ENCODE peak calls at places on chromosomes 1 and 21, in seven cellular contexts. One of them, this sample, is unnamed. For H3K27me3, the result is how much of the 10 kb centered on the place peaks cover.

GRCh38 chr1:175409938-175410337 is 217.4 kb upstream of the KIAA0040 start:
- DNase-seq in left ventricle myocardium inferior: no peak
- DNase-seq in lower lobe of right lung: no peak
- DNase-seq in dorsolateral prefrontal cortex: no peak
- DNase-seq in PC-9: no peak
- DNase-seq in CD8-positive, alpha-beta T cell: no peak
- DNase-seq in tibial artery: no peak
- DNase-seq in this sample: no peak

GRCh38 chr1:53062731-53063591 is 948 bp downstream of the PODN start:
- DNase-seq in PC-9: no peak
- DNase-seq in CD8-positive, alpha-beta T cell: no peak
- DNase-seq in left ventricle myocardium inferior: peak
- DNase-seq in lower lobe of right lung: peak
- DNase-seq in dorsolateral prefrontal cortex: no peak
- DNase-seq in tibial artery: no peak
- DNase-seq in this sample: no peak

GRCh38 chr1:92940541-92940940 is 20.7 kb downstream of the DIPK1A start:
- DNase-seq in PC-9: no peak
- DNase-seq in dorsolateral prefrontal cortex: no peak
- DNase-seq in lower lobe of right lung: no peak
- DNase-seq in CD8-positive, alpha-beta T cell: no peak
- DNase-seq in left ventricle myocardium inferior: no peak
- DNase-seq in tibial artery: no peak
- DNase-seq in this sample: no peak

GRCh38 chr1:23639460-23639859 is 52.1 kb upstream of the RPL11 start:
- DNase-seq in left ventricle myocardium inferior: peak
- DNase-seq in dorsolateral prefrontal cortex: no peak
- DNase-seq in tibial artery: no peak
- DNase-seq in PC-9: no peak
- DNase-seq in CD8-positive, alpha-beta T cell: no peak
- DNase-seq in lower lobe of right lung: no peak
- DNase-seq in this sample: no peak

GRCh38 chr1:244226440-244226839 is 175.4 kb downstream of the ZBTB18 start:
- DNase-seq in CD8-positive, alpha-beta T cell: no peak
- DNase-seq in lower lobe of right lung: no peak
- DNase-seq in tibial artery: no peak
- DNase-seq in left ventricle myocardium inferior: no peak
- DNase-seq in PC-9: no peak
- DNase-seq in dorsolateral prefrontal cortex: no peak
- DNase-seq in this sample: no peak

GRCh38 chr1:26546375-26546774 is 16.8 kb downstream of the RPS6KA1 start:
- DNase-seq in lower lobe of right lung: peak
- DNase-seq in tibial artery: no peak
- DNase-seq in dorsolateral prefrontal cortex: no peak
- DNase-seq in PC-9: no peak
- DNase-seq in left ventricle myocardium inferior: no peak
- DNase-seq in CD8-positive, alpha-beta T cell: no peak
- DNase-seq in this sample: no peak

GRCh38 chr1:246383217-246383616 is 123.9 kb downstream of the SMYD3 start:
- DNase-seq in CD8-positive, alpha-beta T cell: no peak
- DNase-seq in PC-9: no peak
- DNase-seq in tibial artery: no peak
- DNase-seq in left ventricle myocardium inferior: no peak
- DNase-seq in lower lobe of right lung: no peak
- DNase-seq in dorsolateral prefrontal cortex: no peak
- DNase-seq in this sample: no peak

GRCh38 chr1:100583827-100584226 is 45.9 kb downstream of the GPR88 start:
- DNase-seq in PC-9: no peak
- DNase-seq in lower lobe of right lung: no peak
- DNase-seq in left ventricle myocardium inferior: no peak
- DNase-seq in tibial artery: no peak
- DNase-seq in dorsolateral prefrontal cortex: no peak
- DNase-seq in CD8-positive, alpha-beta T cell: no peak
- DNase-seq in this sample: no peak

GRCh38 chr1:21931171-21932093 is 5.7 kb downstream of the HSPG2 start:
- DNase-seq in lower lobe of right lung: peak
- DNase-seq in dorsolateral prefrontal cortex: no peak
- DNase-seq in CD8-positive, alpha-beta T cell: no peak
- DNase-seq in tibial artery: peak
- DNase-seq in PC-9: peak
- DNase-seq in left ventricle myocardium inferior: peak
- DNase-seq in this sample: no peak

GRCh38 chr1:173768206-173768605 is 53.4 kb downstream of the KLHL20 start:
- DNase-seq in lower lobe of right lung: no peak
- DNase-seq in left ventricle myocardium inferior: no peak
- DNase-seq in CD8-positive, alpha-beta T cell: no peak
- DNase-seq in PC-9: no peak
- DNase-seq in dorsolateral prefrontal cortex: no peak
- DNase-seq in tibial artery: no peak
- DNase-seq in this sample: no peak

GRCh38 chr21:25790122-25790951 is 55.6 kb downstream of the GABPA start:
- DNase-seq in CD8-positive, alpha-beta T cell: no peak
- DNase-seq in PC-9: peak
- DNase-seq in lower lobe of right lung: no peak
- DNase-seq in dorsolateral prefrontal cortex: no peak
- DNase-seq in tibial artery: no peak
- DNase-seq in left ventricle myocardium inferior: no peak
- DNase-seq in this sample: no peak

GRCh38 chr1:81678779-81679178 is 122.0 kb upstream of the ADGRL2 start:
- DNase-seq in CD8-positive, alpha-beta T cell: no peak
- DNase-seq in dorsolateral prefrontal cortex: no peak
- DNase-seq in tibial artery: no peak
- DNase-seq in PC-9: no peak
- DNase-seq in lower lobe of right lung: no peak
- DNase-seq in left ventricle myocardium inferior: no peak
- DNase-seq in this sample: no peak

GRCh38 chr1:180020017-180020416 is 65.4 kb downstream of the CEP350 start:
- DNase-seq in left ventricle myocardium inferior: no peak
- DNase-seq in lower lobe of right lung: no peak
- DNase-seq in dorsolateral prefrontal cortex: no peak
- DNase-seq in CD8-positive, alpha-beta T cell: no peak
- DNase-seq in PC-9: no peak
- DNase-seq in tibial artery: no peak
- DNase-seq in this sample: no peak

GRCh38 chr21:44054710-44055109 is 42.6 kb downstream of the TRAPPC10 start:
- DNase-seq in dorsolateral prefrontal cortex: no peak
- DNase-seq in tibial artery: no peak
- DNase-seq in CD8-positive, alpha-beta T cell: no peak
- DNase-seq in lower lobe of right lung: no peak
- DNase-seq in PC-9: no peak
- DNase-seq in left ventricle myocardium inferior: no peak
- DNase-seq in this sample: no peak

GRCh38 chr1:234901491-234902049 is 227.1 kb downstream of the TOMM20 start:
- DNase-seq in PC-9: no peak
- DNase-seq in dorsolateral prefrontal cortex: no peak
- DNase-seq in CD8-positive, alpha-beta T cell: no peak
- DNase-seq in tibial artery: no peak
- DNase-seq in left ventricle myocardium inferior: no peak
- DNase-seq in lower lobe of right lung: no peak
- DNase-seq in this sample: no peak

GRCh38 chr21:16424331-16424749 is 694.6 kb downstream of the USP25 start:
- DNase-seq in left ventricle myocardium inferior: no peak
- DNase-seq in CD8-positive, alpha-beta T cell: no peak
- DNase-seq in lower lobe of right lung: no peak
- DNase-seq in PC-9: no peak
- DNase-seq in tibial artery: no peak
- DNase-seq in dorsolateral prefrontal cortex: no peak
- DNase-seq in this sample: no peak

GRCh38 chr1:99180915-99181314 is 83.4 kb upstream of the PLPPR4 start:
- DNase-seq in PC-9: no peak
- DNase-seq in left ventricle myocardium inferior: no peak
- DNase-seq in tibial artery: no peak
- DNase-seq in dorsolateral prefrontal cortex: no peak
- DNase-seq in lower lobe of right lung: no peak
- DNase-seq in CD8-positive, alpha-beta T cell: no peak
- DNase-seq in this sample: no peak

GRCh38 chr1:57013522-57013921 is 47.7 kb upstream of the C8B start:
- DNase-seq in left ventricle myocardium inferior: no peak
- DNase-seq in dorsolateral prefrontal cortex: no peak
- DNase-seq in PC-9: no peak
- DNase-seq in CD8-positive, alpha-beta T cell: no peak
- DNase-seq in tibial artery: no peak
- DNase-seq in lower lobe of right lung: no peak
- DNase-seq in this sample: peak

GRCh38 chr1:2865000-2865399 is 63.5 kb upstream of the TTC34 start:
- DNase-seq in lower lobe of right lung: no peak
- DNase-seq in left ventricle myocardium inferior: no peak
- DNase-seq in tibial artery: no peak
- DNase-seq in CD8-positive, alpha-beta T cell: no peak
- DNase-seq in dorsolateral prefrontal cortex: no peak
- DNase-seq in PC-9: no peak
- DNase-seq in this sample: no peak

GRCh38 chr1:64823691-64824476 is 79.0 kb downstream of the RAVER2 start:
- DNase-seq in PC-9: peak
- DNase-seq in dorsolateral prefrontal cortex: peak
- DNase-seq in CD8-positive, alpha-beta T cell: peak
- DNase-seq in left ventricle myocardium inferior: peak
- DNase-seq in lower lobe of right lung: no peak
- DNase-seq in tibial artery: peak
- DNase-seq in this sample: no peak

GRCh38 chr1:100028765-100029164 is 59.0 kb downstream of the SLC35A3 start:
- DNase-seq in left ventricle myocardium inferior: no peak
- DNase-seq in tibial artery: no peak
- DNase-seq in lower lobe of right lung: no peak
- DNase-seq in PC-9: no peak
- DNase-seq in CD8-positive, alpha-beta T cell: no peak
- DNase-seq in dorsolateral prefrontal cortex: no peak
- DNase-seq in this sample: no peak

GRCh38 chr1:42176902-42177519 is 12.5 kb upstream of the GUCA2A start:
- DNase-seq in lower lobe of right lung: no peak
- DNase-seq in tibial artery: no peak
- DNase-seq in CD8-positive, alpha-beta T cell: peak
- DNase-seq in PC-9: peak
- DNase-seq in dorsolateral prefrontal cortex: peak
- DNase-seq in left ventricle myocardium inferior: no peak
- DNase-seq in this sample: no peak
- TF ChIP-seq CTCF in lower lobe of right lung: peak
- TF ChIP-seq CTCF in tibial artery: peak
- TF ChIP-seq CTCF in CD8-positive, alpha-beta T cell: peak
- TF ChIP-seq CTCF in PC-9: peak
- TF ChIP-seq CTCF in dorsolateral prefrontal cortex: peak
- TF ChIP-seq CTCF in left ventricle myocardium inferior: peak
- TF ChIP-seq CTCF in this sample: peak

GRCh38 chr1:37476460-37477197 is 2.2 kb downstream of the ZC3H12A start:
- DNase-seq in dorsolateral prefrontal cortex: no peak
- DNase-seq in PC-9: peak
- DNase-seq in left ventricle myocardium inferior: peak
- DNase-seq in lower lobe of right lung: peak
- DNase-seq in CD8-positive, alpha-beta T cell: no peak
- DNase-seq in tibial artery: peak
- DNase-seq in this sample: no peak

GRCh38 chr1:37477946-37478345 is 3.6 kb downstream of the ZC3H12A start:
- DNase-seq in CD8-positive, alpha-beta T cell: no peak
- DNase-seq in PC-9: no peak
- DNase-seq in dorsolateral prefrontal cortex: no peak
- DNase-seq in lower lobe of right lung: no peak
- DNase-seq in left ventricle myocardium inferior: no peak
- DNase-seq in tibial artery: no peak
- DNase-seq in this sample: no peak

GRCh38 chr1:37478451-37478871 is 4.1 kb downstream of the ZC3H12A start:
- DNase-seq in PC-9: no peak
- DNase-seq in dorsolateral prefrontal cortex: no peak
- DNase-seq in tibial artery: no peak
- DNase-seq in lower lobe of right lung: no peak
- DNase-seq in left ventricle myocardium inferior: no peak
- DNase-seq in CD8-positive, alpha-beta T cell: peak
- DNase-seq in this sample: no peak

GRCh38 chr1:37476087-37476452 is 1.7 kb downstream of the ZC3H12A start:
- DNase-seq in PC-9: no peak
- DNase-seq in CD8-positive, alpha-beta T cell: no peak
- DNase-seq in lower lobe of right lung: no peak
- DNase-seq in dorsolateral prefrontal cortex: no peak
- DNase-seq in left ventricle myocardium inferior: no peak
- DNase-seq in tibial artery: no peak
- DNase-seq in this sample: no peak

GRCh38 chr1:37477198-37477931 is 3.0 kb downstream of the ZC3H12A start:
- DNase-seq in lower lobe of right lung: peak
- DNase-seq in left ventricle myocardium inferior: no peak
- DNase-seq in dorsolateral prefrontal cortex: no peak
- DNase-seq in CD8-positive, alpha-beta T cell: peak
- DNase-seq in tibial artery: peak
- DNase-seq in PC-9: peak
- DNase-seq in this sample: peak
- H3K4me3 ChIP-seq in lower lobe of right lung: peak
- H3K4me3 ChIP-seq in left ventricle myocardium inferior: peak
- H3K4me3 ChIP-seq in dorsolateral prefrontal cortex: peak
- H3K4me3 ChIP-seq in CD8-positive, alpha-beta T cell: peak
- H3K4me3 ChIP-seq in tibial artery: peak
- H3K4me3 ChIP-seq in PC-9: peak
- H3K4me3 ChIP-seq in this sample: peak

DNA sequence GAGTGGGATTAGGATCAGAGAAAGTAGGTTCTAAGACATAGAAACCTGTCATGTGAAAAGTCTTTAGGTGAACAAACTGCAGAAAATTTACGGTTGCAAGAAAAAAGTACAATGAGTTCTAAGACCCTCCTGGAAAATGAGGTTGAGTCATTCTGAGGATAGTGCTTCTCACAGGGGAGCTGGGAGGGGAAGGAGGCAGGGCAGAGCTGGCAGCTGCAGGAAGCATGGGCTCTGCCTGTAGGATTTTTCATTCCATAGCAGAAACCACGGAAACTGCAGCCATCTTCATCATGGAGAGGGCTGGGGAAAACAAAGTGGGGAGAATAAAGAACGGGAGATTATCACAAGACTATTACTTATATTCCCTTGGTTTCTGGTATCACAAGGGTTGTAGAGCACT is 25.8 kb upstream of the THEM4 start:
- DNase-seq in tibial artery: no peak
- DNase-seq in lower lobe of right lung: no peak
- DNase-seq in left ventricle myocardium inferior: no peak
- DNase-seq in PC-9: no peak
- DNase-seq in dorsolateral prefrontal cortex: no peak
- DNase-seq in CD8-positive, alpha-beta T cell: no peak
- DNase-seq in this sample: no peak
- H3K27me3 ChIP-seq in tibial artery: under half
- H3K27me3 ChIP-seq in lower lobe of right lung: under half
- H3K27me3 ChIP-seq in left ventricle myocardium inferior: under half
- H3K27me3 ChIP-seq in PC-9: under half
- H3K27me3 ChIP-seq in dorsolateral prefrontal cortex: under half
- H3K27me3 ChIP-seq in CD8-positive, alpha-beta T cell: under half
- H3K27me3 ChIP-seq in this sample: under half

DNA sequence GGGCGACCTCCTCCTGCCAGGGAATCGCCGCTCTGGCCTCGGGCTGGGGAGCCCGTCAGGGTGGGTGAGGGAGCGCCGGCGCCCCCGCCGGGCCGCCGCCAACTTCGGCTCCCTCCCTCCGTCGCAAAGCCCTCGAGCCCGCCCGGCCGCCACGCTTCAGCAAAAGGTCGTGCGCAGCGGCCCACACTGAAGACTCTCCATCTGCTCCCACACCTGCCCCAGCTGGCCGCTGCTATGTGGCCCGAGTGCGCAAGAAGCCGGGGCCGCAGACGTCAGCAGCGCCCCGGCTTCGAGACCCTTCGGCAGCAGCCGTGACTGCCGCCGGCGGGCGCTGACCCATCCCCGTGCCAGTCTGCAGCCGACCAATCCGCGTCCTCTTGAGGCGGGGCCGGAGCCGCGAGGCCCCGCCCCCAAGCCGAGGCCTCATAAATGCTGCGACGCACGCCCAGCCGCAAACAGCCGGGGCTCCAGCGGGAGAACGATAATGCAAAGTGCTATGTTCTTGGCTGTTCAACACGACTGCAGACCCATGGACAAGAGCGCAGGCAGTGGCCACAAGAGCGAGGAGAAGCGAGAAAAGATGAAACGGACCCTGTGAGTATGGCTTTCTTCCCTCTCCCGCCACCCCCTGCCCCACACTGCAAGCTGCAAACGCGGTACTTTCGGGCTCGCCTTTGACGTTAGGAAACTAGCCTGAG is at the start of gene RGS2:
- DNase-seq in left ventricle myocardium inferior: peak
- DNase-seq in dorsolateral prefrontal cortex: peak
- DNase-seq in tibial artery: peak
- DNase-seq in lower lobe of right lung: peak
- DNase-seq in PC-9: peak
- DNase-seq in CD8-positive, alpha-beta T cell: peak
- DNase-seq in this sample: peak
- TF ChIP-seq CTCF in left ventricle myocardium inferior: peak
- TF ChIP-seq CTCF in dorsolateral prefrontal cortex: no peak
- TF ChIP-seq CTCF in tibial artery: no peak
- TF ChIP-seq CTCF in lower lobe of right lung: peak
- TF ChIP-seq CTCF in PC-9: peak
- TF ChIP-seq CTCF in CD8-positive, alpha-beta T cell: no peak
- TF ChIP-seq CTCF in this sample: no peak

This sample was measured in GM06990.